ENCODE peak calls at places on chromosomes 13 and 19, in six cellular contexts. G is H9, C is neuronal stem cell, P is IMR-90, S is H1, R is trophoblast cell. J is an unnamed sample. For H3K9me3, the result is how much of the 10 kb centered on the place peaks cover.

GRCh38 chr13:67048793-67049150 is 181.4 kb downstream of the PCDH9 start:
- DNase-seq in S (no peak), R (no peak), C (no peak), G (no peak), P (peak), J (peak)

GRCh38 chr13:46953331-46953730 is 56.5 kb upstream of the HTR2A start:
- DNase-seq in S (no peak), R (no peak), P (no peak), C (no peak), G (no peak), J (no peak)

GRCh38 chr13:31477961-31478360 is 261.4 kb upstream of the RXFP2 start:
- DNase-seq in C (no peak), G (no peak), S (no peak), P (peak), R (no peak), J (no peak)

GRCh38 chr19:6626764-6627163 is 35.8 kb upstream of the CD70 start:
- DNase-seq in G (no peak), S (no peak), R (no peak), P (no peak), C (no peak), J (no peak)

GRCh38 chr19:5445071-5445470 is 10.1 kb upstream of the ZNRF4 start:
- DNase-seq in R (no peak), G (no peak), C (no peak), P (no peak), S (no peak), J (no peak)

GRCh38 chr13:90868321-90868920 is 479.1 kb upstream of the MIR17HG start:
- DNase-seq in R (no peak), C (peak), S (no peak), G (no peak), P (peak), J (peak)

GRCh38 chr13:64074989-64075474 is 2659.4 kb upstream of the PCDH20 start:
- DNase-seq in R (no peak), P (no peak), S (no peak), G (no peak), C (no peak), J (no peak)

GRCh38 chr13:29849071-29849541 is 1.3 kb downstream of the UBL3 start:
- DNase-seq in G (no peak), S (no peak), P (peak), C (no peak), R (no peak), J (peak)

GRCh38 chr19:45168767-45169351 is 8.1 kb upstream of the NKPD1 start:
- DNase-seq in R (no peak), P (no peak), S (no peak), C (no peak), G (no peak), J (no peak)

GRCh38 chr13:26052136-26052736 is 420 bp upstream of the SHISA2 start:
- DNase-seq in G (no peak), S (peak), R (no peak), P (no peak), C (no peak), J (no peak)

GRCh38 chr19:50897612-50898011 is 13.6 kb downstream of the KLK4 start:
- DNase-seq in R (no peak), P (no peak), S (no peak), C (no peak), G (no peak), J (no peak)

GRCh38 chr19:11783767-11784166 is 14.6 kb upstream of the ZNF491 start:
- DNase-seq in R (no peak), C (no peak), G (no peak), P (no peak), S (no peak), J (no peak)

GRCh38 chr19:11784356-11784755 is 14.0 kb upstream of the ZNF491 start:
- DNase-seq in S (no peak), C (no peak), P (no peak), R (no peak), G (no peak), J (no peak)

GRCh38 chr19:11781295-11782057 is 14.7 kb downstream of the ZNF441 start:
- DNase-seq in G (no peak), P (peak), S (no peak), R (peak), C (no peak), J (peak)

GRCh38 chr19:11780431-11781020 is 13.7 kb downstream of the ZNF441 start:
- DNase-seq in R (no peak), P (no peak), S (no peak), C (no peak), G (no peak), J (no peak)
- H3K9me3 ChIP-seq in R (under half), P (half or more), S (half or more), C (under half), G (under half), J (half or more)

GRCh38 chr13:49933511-49933910 is 2.6 kb downstream of the SPRYD7 start:
- DNase-seq in P (no peak), C (no peak), R (no peak), S (no peak), G (no peak), J (peak)

GRCh38 chr13:49936943-49937273 is 768 bp upstream of the SPRYD7 start:
- DNase-seq in C (peak), P (no peak), R (no peak), G (peak), S (no peak), J (no peak)

GRCh38 chr13:49936085-49936942 is at the start of gene SPRYD7:
- DNase-seq in G (peak), S (peak), R (peak), C (peak), P (peak), J (peak)

GRCh38 chr13:49932868-49933267 is 3.3 kb downstream of the SPRYD7 start:
- DNase-seq in G (no peak), C (no peak), S (no peak), P (no peak), R (no peak), J (peak)

GRCh38 chr13:49935171-49936084 is 712 bp downstream of the SPRYD7 start:
- DNase-seq in P (peak), G (peak), S (no peak), C (peak), R (peak), J (peak)
- H3K4ac ChIP-seq in P (peak), G (no peak), S (no peak), C (no peak), R (peak), J (peak)

DNA sequence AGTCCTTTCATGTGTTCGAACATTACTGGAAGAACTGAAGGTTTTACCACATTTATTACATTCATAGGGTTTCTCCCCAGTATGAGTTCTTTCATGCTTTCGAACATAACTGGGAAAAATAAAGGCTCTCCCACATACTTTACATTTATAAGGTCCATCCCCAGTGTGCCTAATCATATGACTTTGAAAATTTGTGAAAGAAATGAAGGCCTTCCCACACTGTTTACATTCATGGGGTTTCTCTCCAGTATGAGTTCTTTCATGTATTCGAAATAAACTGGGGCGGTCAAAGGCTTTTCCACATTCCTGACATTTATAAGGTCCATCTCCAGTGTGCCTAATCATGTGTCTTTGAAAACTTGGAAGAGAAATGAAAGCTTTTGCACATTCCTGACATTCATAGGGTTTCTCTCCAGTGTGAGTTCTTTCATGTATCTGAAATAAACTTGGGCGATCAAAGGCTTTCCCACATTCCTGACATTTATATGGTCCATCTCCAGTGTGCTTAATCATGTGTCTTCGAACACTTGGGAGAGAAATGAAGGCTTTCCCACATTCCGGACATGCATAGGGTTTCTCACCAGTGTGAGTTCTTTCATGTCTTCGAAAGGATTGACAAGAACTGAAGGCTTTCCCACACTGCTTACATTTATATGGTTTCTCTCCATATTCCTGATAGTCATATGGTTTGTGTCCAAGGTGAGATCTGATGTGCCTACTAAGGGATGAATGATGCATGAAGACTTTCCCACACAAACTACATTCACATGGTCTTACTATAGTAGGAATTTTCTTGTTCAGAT is 24.0 kb downstream of the ZNF564 start:
- DNase-seq in C (no peak), R (no peak), G (no peak), P (peak), S (no peak), J (peak)
- H3K9me3 ChIP-seq in C (under half), R (under half), G (half or more), P (half or more), S (half or more), J (half or more)

DNA sequence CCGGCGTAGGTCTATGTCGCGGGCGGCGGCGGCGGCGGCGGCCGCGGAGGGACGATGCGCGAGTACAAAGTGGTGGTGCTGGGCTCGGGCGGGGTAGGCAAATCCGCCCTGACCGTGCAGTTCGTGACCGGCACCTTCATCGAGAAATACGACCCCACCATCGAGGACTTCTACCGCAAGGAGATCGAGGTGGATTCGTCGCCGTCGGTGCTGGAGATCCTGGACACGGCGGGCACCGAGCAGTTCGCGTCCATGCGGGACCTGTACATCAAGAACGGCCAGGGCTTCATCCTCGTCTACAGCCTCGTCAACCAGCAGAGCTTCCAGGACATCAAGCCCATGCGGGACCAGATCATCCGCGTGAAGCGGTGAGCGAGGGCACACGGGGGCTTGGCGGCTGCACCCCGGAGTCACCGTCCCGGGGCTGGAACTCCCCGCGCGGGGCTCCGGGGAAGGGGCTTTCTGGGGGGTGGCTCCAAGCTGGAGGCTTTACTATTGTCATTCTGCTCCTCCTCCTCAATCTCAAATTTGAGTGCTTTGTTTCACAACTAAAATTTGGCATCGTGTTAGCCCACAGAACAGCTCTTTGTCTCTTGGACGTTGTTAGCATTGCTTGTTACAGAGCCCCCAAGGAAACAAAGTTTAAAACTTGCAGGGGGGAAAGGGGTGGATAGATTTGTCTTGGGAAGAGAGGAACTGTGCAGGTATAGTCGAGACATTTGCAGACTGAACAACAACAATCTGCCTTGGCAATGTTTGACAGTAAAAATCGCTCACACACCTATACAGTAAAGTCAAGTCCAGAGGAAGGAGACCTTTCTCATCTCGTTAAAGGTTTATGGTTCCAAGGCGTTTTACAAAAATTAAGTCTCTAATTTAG is 688 bp downstream of the RAP2A start:
- DNase-seq in G (peak), S (peak), R (peak), C (peak), P (peak), J (peak)
- H3K4ac ChIP-seq in G (no peak), S (no peak), R (peak), C (no peak), P (peak), J (peak)

GRCh38 chr19:54530866-54531265 is 28.2 kb downstream of the LAIR2 start:
- DNase-seq in P (no peak), C (no peak), S (no peak), R (no peak), G (no peak), J (no peak)

GRCh38 chr19:54525636-54526035 is 23.0 kb downstream of the LAIR2 start:
- DNase-seq in G (no peak), S (no peak), P (no peak), C (no peak), R (no peak), J (no peak)

GRCh38 chr19:54521860-54522513 is 19.4 kb downstream of the LAIR2 start:
- DNase-seq in C (no peak), S (no peak), P (no peak), R (no peak), G (no peak), J (no peak)

GRCh38 chr19:54523403-54523802 is 20.8 kb downstream of the LAIR2 start:
- DNase-seq in G (no peak), P (peak), R (no peak), S (no peak), C (no peak), J (no peak)

DNA sequence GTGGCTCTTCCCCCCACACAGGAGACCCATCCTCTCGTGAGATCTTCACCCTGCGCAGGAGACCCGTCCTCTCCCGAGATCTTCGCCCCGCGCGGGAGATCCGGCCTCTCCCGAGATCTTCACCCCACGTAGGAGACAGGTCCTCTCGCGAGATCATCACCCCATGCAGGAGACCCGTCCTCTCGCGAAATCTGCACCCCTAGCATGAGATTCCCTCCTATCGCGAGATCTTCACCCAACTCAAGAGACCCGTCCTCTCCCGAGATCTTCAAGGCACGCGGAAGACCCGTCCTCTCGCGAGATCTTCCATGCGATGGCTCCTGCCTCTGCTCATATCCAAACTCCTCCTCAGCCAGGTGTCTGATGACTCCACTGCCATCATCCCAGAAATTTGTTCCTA is 24.3 kb downstream of the LAIR2 start:
- DNase-seq in S (no peak), C (no peak), P (no peak), R (no peak), G (no peak), J (no peak)
- H3K9me3 ChIP-seq in S (half or more), C (under half), P (under half), R (under half), G (half or more), J (under half)